ENCODE peak calls at places on chromosomes 13 and 19, in four cellular contexts. V is activated CD4-positive, CD25-positive, alpha-beta regulatory T cell; Q is heart right ventricle; O is HTR-8/SVneo. H is an unnamed sample.

GRCh38 chr13:80010286-80010831 is 330.6 kb downstream of the SPRY2 start:
- DNase-seq in V (no peak), Q (no peak), O (no peak), H (no peak)

GRCh38 chr13:112451512-112452379 is 75.6 kb downstream of the SPACA7 start:
- DNase-seq in V (no peak), Q (no peak), O (no peak), H (peak)

GRCh38 chr13:29359181-29359580 is 236.3 kb downstream of the SLC7A1 start:
- DNase-seq in V (no peak), Q (no peak), O (no peak), H (no peak)

GRCh38 chr19:48681127-48681470 is 8.3 kb upstream of the NTN5 start:
- DNase-seq in V (no peak), Q (no peak), O (no peak), H (no peak)

GRCh38 chr13:113774177-113775107 is 15.4 kb downstream of the TMEM255B start:
- DNase-seq in V (no peak), Q (no peak), O (peak), H (no peak)

GRCh38 chr19:3448616-3449334 is 31.6 kb downstream of the SMIM24 start:
- DNase-seq in V (no peak), Q (no peak), O (no peak), H (no peak)

GRCh38 chr13:48585456-48585840 is 52.6 kb upstream of the RCBTB2 start:
- DNase-seq in V (no peak), Q (peak), O (peak), H (no peak)

GRCh38 chr13:63124863-63125262 is 1709.2 kb upstream of the PCDH20 start:
- DNase-seq in V (no peak), Q (no peak), O (no peak), H (no peak)

GRCh38 chr13:111474136-111475002 is 153.9 kb downstream of the TEX29 start:
- DNase-seq in V (no peak), Q (no peak), O (peak), H (no peak)

GRCh38 chr19:37507167-37507464 is 377 bp downstream of the ZNF793 start:
- DNase-seq in V (no peak), Q (no peak), O (no peak), H (no peak)

GRCh38 chr19:41548954-41549688 is 26.8 kb upstream of the CEACAM21 start:
- DNase-seq in V (peak), Q (peak), O (no peak), H (peak)

GRCh38 chr19:887072-887471 is 5.9 kb downstream of the MED16 start:
- DNase-seq in V (no peak), Q (no peak), O (no peak), H (no peak)

GRCh38 chr19:30564551-30565011 is 192.4 kb downstream of the ZNF536 start:
- DNase-seq in V (no peak), Q (no peak), O (no peak), H (no peak)

GRCh38 chr13:95624020-95624419 is 20.5 kb downstream of the DZIP1 start:
- DNase-seq in V (no peak), Q (no peak), O (peak), H (no peak)

GRCh38 chr19:15443838-15444237 is 5.9 kb downstream of the WIZ start:
- DNase-seq in V (no peak), Q (peak), O (no peak), H (no peak)

GRCh38 chr19:2083174-2083854 is 12.8 kb downstream of the MOB3A start:
- DNase-seq in V (peak), Q (peak), O (no peak), H (peak)

H was measured in stimulated activated effector memory CD8-positive, alpha-beta T cell treated with anti-CD3 and anti-CD28 coated beads, Interleukin-12 subunit alpha, Interleukin-12 subunit beta, amount 100 ng/mL, for 72 hours.